ENCODE peak calls at places on chromosomes 4 and X, in ten cellular contexts. S is AG10803, F is Panc1, L is GM12864, G is MM.1S, N is WERI-Rb-1, Q is WTC11, V is dorsolateral prefrontal cortex, R is lower leg skin, E is ovary. M is an unnamed sample.

GRCh38 chr4:114019276-114019971 is 40.0 kb upstream of the ARSJ start:
- DNase-seq in L (no peak), E (no peak), N (no peak), R (no peak), Q (no peak), S (peak; percentile 41), F (no peak), V (no peak), G (no peak), M (no peak)

GRCh38 chrX:66635360-66635759 is 3.5 kb downstream of the EDA2R start:
- DNase-seq in R (no peak), V (no peak), S (peak; percentile 88), Q (no peak), L (no peak), E (no peak), F (no peak), G (no peak), N (no peak), M (no peak)

GRCh38 chr4:79294064-79294463 is 31.8 kb downstream of the NAA11 start:
- DNase-seq in Q (no peak), S (no peak), E (no peak), R (no peak), V (no peak), L (no peak), F (no peak), G (no peak), N (no peak), M (no peak)

GRCh38 chr4:121003863-121004262 is 68.5 kb downstream of the NDNF start:
- DNase-seq in Q (no peak), R (no peak), L (no peak), G (no peak), F (no peak), N (no peak), V (no peak), S (no peak), E (no peak), M (no peak)

GRCh38 chr4:79652232-79652631 is 244.2 kb upstream of the GK2 start:
- DNase-seq in S (peak; percentile 25), V (no peak), Q (no peak), R (no peak), F (no peak), E (no peak), N (no peak), L (no peak), G (no peak), M (no peak)

GRCh38 chr4:102869569-102870227 is 906 bp downstream of the CISD2 start:
- DNase-seq in G (no peak), N (no peak), L (peak; percentile 33), E (no peak), Q (no peak), S (no peak), V (no peak), R (no peak), F (no peak), M (no peak)

GRCh38 chr4:15035152-15035551 is 32.9 kb downstream of the CPEB2 start:
- DNase-seq in R (no peak), S (no peak), V (no peak), N (no peak), L (no peak), Q (no peak), E (no peak), F (no peak), G (no peak), M (no peak)

GRCh38 chr4:4269856-4270255 is 20.1 kb downstream of the LYAR start:
- DNase-seq in R (no peak), G (no peak), E (no peak), N (no peak), Q (no peak), L (no peak), S (no peak), F (no peak), V (no peak), M (no peak)

GRCh38 chr4:186628058-186628711 is 72.8 kb upstream of the MTNR1A start:
- DNase-seq in S (no peak), E (no peak), G (peak; percentile 84), L (no peak), N (no peak), R (no peak), V (no peak), F (no peak), Q (no peak), M (peak; percentile 6)

GRCh38 chr4:128291096-128291495 is 3.5 kb upstream of the PGRMC2 start:
- DNase-seq in F (no peak), N (no peak), Q (no peak), R (no peak), S (no peak), V (no peak), G (no peak), L (no peak), E (no peak), M (no peak)

GRCh38 chr4:119663160-119663788 is 34.7 kb upstream of the PDE5A start:
- DNase-seq in Q (no peak), V (no peak), R (no peak), G (peak; percentile 42), N (no peak), E (no peak), S (no peak), L (no peak), F (no peak), M (no peak)

GRCh38 chrX:146614693-146615524 is 194.7 kb upstream of the CXorf51B start:
- DNase-seq in S (no peak), N (no peak), G (no peak), F (no peak), Q (no peak), V (no peak), L (no peak), E (no peak), R (no peak), M (peak; percentile 44)

GRCh38 chr4:77443941-77444340 is 161.7 kb upstream of the CXCL13 start:
- DNase-seq in R (no peak), N (no peak), G (no peak), Q (no peak), L (no peak), E (no peak), V (no peak), S (peak; percentile 77), F (no peak), M (no peak)

GRCh38 chrX:131728295-131729145 is 184.6 kb downstream of the OR13H1 start:
- DNase-seq in R (peak; percentile 92), L (no peak), V (peak; percentile 70), G (peak; percentile 84), N (peak; percentile 90), E (peak; percentile 90), S (no peak), F (peak; percentile 77), Q (peak; percentile 15), M (no peak)

GRCh38 chr4:121927948-121928347 is 23.9 kb downstream of the TRPC3 start:
- DNase-seq in E (no peak), N (no peak), G (no peak), L (no peak), S (no peak), R (no peak), F (no peak), V (no peak), Q (no peak), M (no peak)

GRCh38 chr4:2267320-2267811 is 5.5 kb upstream of the MXD4 start:
- DNase-seq in S (no peak), L (no peak), V (no peak), Q (no peak), G (no peak), N (no peak), F (no peak), R (no peak), E (no peak), M (no peak)

GRCh38 chrX:20680998-20681397 is 414.3 kb upstream of the RPS6KA3 start:
- DNase-seq in Q (no peak), E (no peak), F (no peak), G (no peak), S (peak; percentile 51), V (no peak), N (no peak), R (no peak), L (no peak), M (no peak)
- TF ChIP-seq CTCF in Q (no peak), E (no peak), F (no peak), G (no peak), S (peak; percentile 19), V (no peak), N (no peak), R (no peak), L (no peak), M (peak; percentile 12)

GRCh38 chrX:50152421-50152820 is 48.4 kb downstream of the AKAP4 start:
- DNase-seq in F (no peak), G (no peak), E (no peak), Q (no peak), L (no peak), N (no peak), S (peak; percentile 10), V (no peak), R (no peak), M (no peak)

GRCh38 chrX:50147972-50148371 is 52.8 kb downstream of the AKAP4 start:
- DNase-seq in L (no peak), G (no peak), E (no peak), N (no peak), S (no peak), Q (no peak), R (no peak), V (no peak), F (no peak), M (no peak)
- TF ChIP-seq CTCF in L (no peak), G (no peak), E (no peak), N (no peak), S (no peak), Q (no peak), R (no peak), V (no peak), F (no peak), M (no peak)

DNA sequence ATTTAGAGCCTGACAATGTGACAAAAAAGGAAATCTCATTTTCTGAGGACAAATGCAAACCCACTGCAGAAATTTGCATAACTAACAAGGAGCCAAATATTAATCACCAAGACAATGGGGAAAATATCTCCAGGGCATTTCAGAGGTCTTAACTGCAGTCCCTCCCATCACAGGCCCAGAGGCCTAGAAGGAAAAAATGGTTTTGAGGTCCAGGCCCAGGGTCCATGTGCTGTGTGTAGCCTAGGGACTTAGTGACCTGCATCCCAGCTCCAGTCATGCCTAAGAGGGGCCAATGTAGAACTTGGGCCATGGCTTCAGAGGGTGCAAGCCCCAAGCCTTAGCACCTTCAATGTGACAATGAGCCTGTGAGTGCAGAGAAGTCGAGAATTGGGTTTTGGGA is 44.2 kb downstream of the P2RY10 start:
- DNase-seq in E (no peak), F (no peak), R (no peak), N (no peak), G (no peak), S (no peak), Q (no peak), V (no peak), L (no peak), M (no peak)
- TF ChIP-seq CTCF in E (no peak), F (no peak), R (no peak), N (no peak), G (no peak), S (no peak), Q (no peak), V (no peak), L (no peak), M (no peak)

DNA sequence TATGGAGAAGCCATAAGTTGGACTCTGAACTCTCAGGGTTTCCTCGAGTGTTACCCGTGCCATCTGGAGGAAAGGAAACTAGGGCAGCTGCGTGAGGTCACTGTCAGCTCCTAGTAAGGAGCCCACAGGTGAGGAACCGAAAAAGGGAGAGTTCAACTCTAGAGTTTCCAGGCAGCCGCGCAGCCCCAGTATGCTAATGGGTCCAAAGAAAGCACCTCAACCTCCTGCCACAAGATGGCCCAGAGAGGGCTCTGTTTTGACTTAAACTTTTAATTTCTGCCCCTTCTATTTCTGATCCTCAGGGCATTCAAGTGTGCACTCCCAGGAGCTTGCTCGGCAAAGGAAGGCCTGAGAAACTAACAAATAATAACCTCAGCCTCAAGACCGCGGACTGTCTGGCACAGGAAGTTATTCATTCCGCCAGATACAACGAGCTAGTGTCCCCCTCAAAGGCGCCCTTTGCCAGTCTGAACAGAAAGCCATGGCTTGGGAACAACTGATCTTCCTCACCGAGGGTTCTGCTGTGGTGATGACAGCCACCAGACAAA is 13.9 kb downstream of the SCARB2 start:
- DNase-seq in E (no peak), G (peak; percentile 97), S (no peak), N (peak; percentile 37), Q (peak; percentile 40), V (peak; percentile 68), L (peak; percentile 92), F (no peak), R (no peak), M (no peak)
- TF ChIP-seq CTCF in E (no peak), G (peak; percentile 52), S (no peak), N (peak; percentile 15), Q (no peak), V (no peak), L (peak; percentile 45), F (no peak), R (no peak), M (no peak)

M was measured in nephron progenitor cell.